ENCODE peak calls at places on chromosomes 16 and 17, in six cellular contexts. E is neuronal stem cell, N is mammary epithelial cell, F is fibroblast of lung, P is IMR-90, I is GM12878. G is an unnamed sample.

GRCh38 chr17:51135956-51136355 is 15.3 kb upstream of the SPAG9 start:
- DNase-seq in E (no peak), N (no peak), P (no peak), I (no peak), F (no peak), G (no peak)

GRCh38 chr16:61676740-61677139 is 359.5 kb downstream of the CDH8 start:
- DNase-seq in F (no peak), E (no peak), I (no peak), N (no peak), P (no peak), G (no peak)

GRCh38 chr17:8966926-8967325 is 1.4 kb upstream of the PIK3R5 start:
- DNase-seq in I (no peak), E (no peak), P (no peak), F (no peak), N (no peak), G (no peak)

GRCh38 chr17:20213429-20213828 is 204.3 kb downstream of the SPECC1 start:
- DNase-seq in I (no peak), N (no peak), E (no peak), F (no peak), P (no peak), G (no peak)

GRCh38 chr17:47775181-47775580 is 42.1 kb downstream of the TBX21 start:
- DNase-seq in N (no peak), P (no peak), I (no peak), F (no peak), E (no peak), G (no peak)

GRCh38 chr16:54443352-54443751 is 156.8 kb upstream of the IRX3 start:
- DNase-seq in N (no peak), P (no peak), F (no peak), E (no peak), I (no peak), G (no peak)

GRCh38 chr17:50767030-50767429 is 288 bp downstream of the ANKRD40CL start:
- DNase-seq in P (no peak), F (no peak), I (no peak), N (no peak), E (no peak), G (no peak)

GRCh38 chr17:34082404-34082803 is 172.7 kb upstream of the CCL2 start:
- DNase-seq in F (no peak), N (no peak), I (no peak), E (no peak), P (no peak), G (no peak)

GRCh38 chr16:22191966-22192260 is 14.2 kb upstream of the EEF2K start:
- DNase-seq in P (peak), E (no peak), N (peak), I (no peak), F (no peak), G (no peak)

GRCh38 chr17:38418069-38418692 is 10.1 kb upstream of the ARHGAP23 start:
- DNase-seq in I (no peak), E (no peak), F (no peak), P (no peak), N (no peak), G (no peak)

GRCh38 chr16:89114159-89114981 is 20.7 kb downstream of the ACSF3 start:
- DNase-seq in F (no peak), P (no peak), N (no peak), E (peak), I (no peak), G (no peak)

GRCh38 chr16:80060470-80060869 is 459.9 kb upstream of the MAF start:
- DNase-seq in E (no peak), P (no peak), N (no peak), I (no peak), F (no peak), G (no peak)

GRCh38 chr17:50865868-50866260 is 290 bp downstream of the TOB1 start:
- DNase-seq in F (no peak), I (no peak), N (no peak), E (no peak), P (no peak), G (no peak)

DNA sequence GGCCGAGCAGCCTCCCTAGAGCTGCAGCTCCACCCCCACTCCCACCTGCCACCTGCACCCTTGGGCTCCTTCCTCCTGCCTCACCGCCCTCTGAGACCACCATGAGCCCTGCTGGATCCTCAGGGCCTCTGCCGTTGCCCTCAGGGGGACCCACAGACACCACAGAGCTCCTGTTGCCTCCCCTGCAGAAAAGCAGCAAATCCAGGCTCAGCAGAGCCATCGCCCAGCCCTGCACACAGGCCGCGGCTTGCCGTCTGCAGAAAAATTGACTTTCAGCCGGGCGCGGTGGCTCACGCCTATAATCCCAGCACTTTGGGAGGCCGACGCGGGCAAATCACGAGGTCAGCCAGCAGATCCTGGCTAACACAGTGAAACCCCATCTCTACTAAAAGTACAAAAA is 7.0 kb upstream of the PPP1R27 start:
- DNase-seq in N (no peak), E (no peak), P (no peak), F (no peak), I (no peak), G (no peak)
- H3K9ac ChIP-seq in N (no peak), E (no peak), P (no peak), F (no peak), I (no peak), G (no peak)

GRCh38 chr17:16971458-16972338 is at the start of gene TNFRSF13B:
- DNase-seq in N (no peak), P (no peak), F (no peak), I (no peak), E (no peak), G (no peak)
- H3K4me3 ChIP-seq in N (no peak), P (no peak), F (no peak), I (peak), E (no peak), G (no peak)

GRCh38 chr17:66733759-66734158 is 101.2 kb upstream of the CACNG5 start:
- DNase-seq in N (no peak), F (no peak), I (no peak), E (no peak), P (no peak), G (no peak)

GRCh38 chr17:66740226-66740625 is 94.7 kb upstream of the CACNG5 start:
- DNase-seq in F (no peak), E (no peak), I (no peak), N (no peak), P (no peak), G (no peak)

GRCh38 chr17:66734544-66734943 is 100.4 kb upstream of the CACNG5 start:
- DNase-seq in I (no peak), E (no peak), F (no peak), N (no peak), P (no peak), G (no peak)

GRCh38 chr17:66739553-66739952 is 95.4 kb upstream of the CACNG5 start:
- DNase-seq in P (no peak), E (no peak), N (no peak), I (no peak), F (no peak), G (no peak)

DNA sequence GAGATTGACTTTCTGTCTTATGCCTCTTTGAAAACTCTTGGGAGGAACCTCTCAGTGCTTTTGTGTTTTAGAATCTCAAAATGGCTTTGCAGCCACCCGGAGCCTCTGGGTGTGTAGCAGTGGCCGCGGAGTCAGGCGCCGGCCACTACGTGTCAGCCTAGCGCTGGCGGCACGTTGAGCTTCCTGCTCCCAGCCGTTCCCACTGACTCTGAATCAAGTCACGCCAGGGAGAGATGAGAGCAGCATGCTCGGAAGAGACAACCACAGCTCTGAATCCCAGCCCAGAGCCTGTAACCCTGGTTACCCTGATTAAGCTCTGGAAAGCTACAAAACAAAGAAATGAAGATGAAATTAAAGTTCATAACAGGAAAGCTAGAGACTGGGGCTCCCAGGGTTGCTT is 97.4 kb upstream of the CACNG5 start:
- DNase-seq in N (no peak), I (no peak), F (peak), P (peak), E (peak), G (peak)
- H3K9ac ChIP-seq in N (no peak), I (no peak), F (no peak), P (no peak), E (no peak), G (no peak)

DNA sequence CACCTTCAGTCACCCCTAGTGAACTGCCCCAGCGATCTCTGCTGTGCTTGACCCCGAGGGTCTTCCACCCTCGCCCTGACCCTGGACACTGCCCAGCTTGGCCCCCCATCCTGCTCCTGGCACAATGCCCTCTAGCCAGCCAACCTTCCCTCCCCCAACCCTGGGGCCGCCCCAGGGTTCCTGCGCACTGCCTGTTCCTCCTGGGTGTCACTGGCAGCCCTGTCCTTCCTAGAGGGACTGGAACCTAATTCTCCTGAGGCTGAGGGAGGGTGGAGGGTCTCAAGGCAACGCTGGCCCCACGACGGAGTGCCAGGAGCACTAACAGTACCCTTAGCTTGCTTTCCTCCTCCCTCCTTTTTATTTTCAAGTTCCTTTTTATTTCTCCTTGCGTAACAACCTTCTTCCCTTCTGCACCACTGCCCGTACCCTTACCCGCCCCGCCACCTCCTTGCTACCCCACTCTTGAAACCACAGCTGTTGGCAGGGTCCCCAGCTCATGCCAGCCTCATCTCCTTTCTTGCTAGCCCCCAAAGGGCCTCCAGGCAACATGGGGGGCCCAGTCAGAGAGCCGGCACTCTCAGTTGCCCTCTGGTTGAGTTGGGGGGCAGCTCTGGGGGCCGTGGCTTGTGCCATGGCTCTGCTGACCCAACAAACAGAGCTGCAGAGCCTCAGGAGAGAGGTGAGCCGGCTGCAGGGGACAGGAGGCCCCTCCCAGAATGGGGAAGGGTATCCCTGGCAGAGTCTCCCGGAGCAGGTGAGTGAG is at the start of gene TNFSF13:
- DNase-seq in P (no peak), I (no peak), N (no peak), F (no peak), E (no peak), G (no peak)
- H3K4me3 ChIP-seq in P (no peak), I (peak), N (peak), F (no peak), E (no peak), G (peak)

DNA sequence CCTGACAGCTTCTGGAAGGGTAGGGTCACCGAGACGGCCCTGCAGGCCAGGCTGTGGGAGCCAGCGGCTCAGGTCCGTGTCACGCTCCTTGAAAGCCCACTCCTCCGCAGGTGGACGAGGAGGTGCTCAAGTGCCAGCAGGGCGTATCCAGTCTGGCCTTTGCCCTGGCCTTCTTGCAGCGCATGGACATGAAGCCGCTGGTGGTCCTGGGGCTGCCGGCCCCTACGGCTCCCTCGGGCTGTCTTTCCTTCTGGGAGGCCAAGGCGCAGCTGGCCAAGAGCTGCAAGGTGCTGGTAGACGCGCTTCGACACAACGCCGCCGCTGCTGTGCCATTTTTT is 1.1 kb downstream of the NAGS start:
- DNase-seq in F (no peak), I (no peak), E (no peak), P (no peak), N (no peak), G (no peak)
- H3K9ac ChIP-seq in F (peak), I (no peak), E (no peak), P (no peak), N (no peak), G (peak)

GRCh38 chr17:42289863-42290165 is 1.5 kb downstream of the STAT5A start:
- DNase-seq in N (no peak), I (no peak), E (no peak), P (no peak), F (no peak), G (no peak)

GRCh38 chr17:42287305-42288077 is 807 bp upstream of the STAT5A start:
- DNase-seq in N (no peak), I (peak), F (peak), E (no peak), P (no peak), G (peak)

GRCh38 chr17:42290577-42290976 is 2.3 kb downstream of the STAT5A start:
- DNase-seq in E (no peak), F (no peak), I (no peak), N (no peak), P (no peak), G (no peak)

GRCh38 chr17:42288078-42288984 is at the start of gene STAT5A:
- DNase-seq in F (peak), N (peak), E (no peak), P (peak), I (no peak), G (peak)

GRCh38 chr17:42288985-42289862 is 926 bp downstream of the STAT5A start:
- DNase-seq in N (no peak), I (no peak), E (no peak), F (no peak), P (no peak), G (no peak)
- H3K4me3 ChIP-seq in N (no peak), I (peak), E (no peak), F (no peak), P (peak), G (peak)

DNA sequence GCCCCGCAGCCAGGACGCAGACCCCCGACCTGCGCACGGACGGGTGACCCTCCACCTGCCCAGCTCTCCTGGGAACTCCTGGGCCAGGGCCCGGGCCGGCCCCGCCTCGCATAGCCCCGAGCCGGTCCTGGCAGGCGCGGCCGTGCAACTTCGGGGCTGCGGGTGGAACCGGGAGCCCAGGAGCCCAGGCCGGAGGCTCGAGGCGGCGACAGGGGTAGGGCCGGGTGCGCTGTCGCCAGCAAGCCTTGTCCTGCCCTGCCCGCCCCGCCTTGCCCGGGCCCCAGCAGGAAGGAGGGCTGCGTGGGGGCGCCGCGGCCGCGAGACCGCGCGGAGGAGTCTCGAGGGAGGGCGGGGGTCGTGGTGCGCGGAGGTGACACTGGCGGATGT is 412 bp downstream of the LMF1 start:
- DNase-seq in I (no peak), P (no peak), E (peak), F (no peak), N (no peak), G (no peak)
- H3K9ac ChIP-seq in I (peak), P (peak), E (peak), F (peak), N (peak), G (peak)

DNA sequence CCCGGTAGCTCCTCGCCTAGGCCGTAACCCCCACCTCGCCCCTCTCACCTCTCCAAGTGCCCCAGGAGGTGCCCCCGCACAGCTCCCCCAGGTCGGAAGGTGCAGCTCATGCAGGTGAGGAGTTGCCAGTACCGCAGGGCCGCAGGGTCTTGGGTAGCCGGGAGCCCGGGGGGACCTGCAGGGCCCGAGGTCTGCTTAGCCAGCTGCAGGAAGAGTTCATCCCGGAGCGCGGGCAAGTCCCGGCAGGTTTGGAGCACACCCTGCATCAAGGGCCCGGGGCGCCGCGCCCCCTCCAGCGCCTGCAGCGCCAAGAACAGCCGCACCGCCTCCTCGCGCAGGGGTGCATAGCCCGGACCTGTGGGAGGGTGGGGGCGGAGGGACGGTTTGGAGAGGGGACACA is 4.8 kb downstream of the PLEKHH3 start:
- DNase-seq in N (peak), P (no peak), F (no peak), I (no peak), E (no peak), G (no peak)
- H3K4me3 ChIP-seq in N (peak), P (no peak), F (no peak), I (no peak), E (no peak), G (no peak)

G was measured in adipocyte.